ENCODE peak calls at places on chromosome 7, in nine cellular contexts. B, G, E, U, N, Q, H, J and O are unnamed samples.

GRCh38 chr7:129825005-129825553 is 127.7 kb downstream of the UBE2H start:
- DNase-seq in E (no peak), B (peak), U (peak), N (peak), G (peak), Q (peak), J (no peak), H (peak), O (no peak)

GRCh38 chr7:81929386-81929785 is 159.5 kb upstream of the HGF start:
- DNase-seq in Q (no peak), J (no peak), H (no peak), E (peak), N (no peak), G (peak), U (no peak), B (no peak), O (no peak)

GRCh38 chr7:76343931-76344321 is 14.9 kb downstream of the YWHAG start:
- DNase-seq in B (no peak), N (no peak), U (no peak), J (no peak), G (no peak), E (no peak), Q (no peak), H (no peak), O (no peak)

GRCh38 chr7:114530074-114530611 is 115.5 kb downstream of the FOXP2 start:
- DNase-seq in N (no peak), J (no peak), E (no peak), G (no peak), Q (peak), B (peak), H (no peak), U (no peak), O (no peak)

GRCh38 chr7:77674878-77675277 is 21.4 kb upstream of the RSBN1L start:
- DNase-seq in G (peak), B (no peak), Q (no peak), E (peak), U (peak), N (no peak), H (no peak), J (no peak), O (no peak)

GRCh38 chr7:36400606-36401005 is 10.9 kb downstream of the ANLN start:
- DNase-seq in H (no peak), B (no peak), G (no peak), J (no peak), U (no peak), E (no peak), N (no peak), Q (no peak), O (no peak)

GRCh38 chr7:158362912-158363905 is 224.4 kb downstream of the PTPRN2 start:
- DNase-seq in J (no peak), U (no peak), G (no peak), Q (no peak), B (no peak), E (no peak), N (no peak), H (peak), O (no peak)

GRCh38 chr7:151552352-151553028 is 32.8 kb upstream of the RHEB start:
- DNase-seq in J (no peak), E (no peak), U (peak), Q (no peak), B (no peak), H (no peak), G (no peak), N (peak), O (no peak)

GRCh38 chr7:2872296-2872874 is 28.3 kb upstream of the GNA12 start:
- DNase-seq in E (no peak), B (no peak), G (no peak), N (no peak), Q (no peak), H (no peak), U (no peak), J (no peak), O (no peak)

GRCh38 chr7:128932862-128933821 is 4.6 kb upstream of the IRF5 start:
- DNase-seq in B (no peak), U (peak), H (peak), G (no peak), N (peak), J (no peak), E (peak), Q (no peak), O (no peak)

GRCh38 chr7:75987026-75987804 is 7.2 kb downstream of the TMEM120A start:
- DNase-seq in E (no peak), Q (no peak), J (no peak), B (no peak), G (no peak), N (no peak), H (no peak), U (no peak), O (no peak)

GRCh38 chr7:115227473-115228235 is 305.8 kb downstream of the MDFIC start:
- DNase-seq in J (no peak), G (no peak), B (no peak), E (no peak), U (no peak), N (no peak), H (no peak), Q (no peak), O (no peak)

GRCh38 chr7:113204415-113204814 is 86.1 kb upstream of the SMIM30 start:
- DNase-seq in U (no peak), H (no peak), B (no peak), J (no peak), N (no peak), Q (no peak), G (no peak), E (no peak), O (no peak)

GRCh38 chr7:34260282-34260681 is 354.9 kb downstream of the BMPER start:
- DNase-seq in H (no peak), E (peak), Q (peak), B (no peak), N (no peak), J (no peak), G (peak), U (no peak), O (no peak)

GRCh38 chr7:140607441-140607989 is 33.1 kb downstream of the DENND2A start:
- DNase-seq in G (peak), J (no peak), N (no peak), H (peak), U (peak), Q (no peak), B (no peak), E (peak), O (no peak)

GRCh38 chr7:44259547-44260457 is 59.0 kb downstream of the YKT6 start:
- DNase-seq in H (peak), N (no peak), E (peak), J (no peak), G (peak), U (peak), B (no peak), Q (no peak), O (no peak)

GRCh38 chr7:131692131-131692960 is 135.9 kb upstream of the PODXL start:
- DNase-seq in E (peak), J (no peak), H (peak), Q (peak), N (peak), G (peak), U (peak), B (peak), O (no peak)

GRCh38 chr7:150953061-150953997 is 24.8 kb downstream of the KCNH2 start:
- DNase-seq in H (no peak), E (no peak), N (no peak), Q (no peak), J (no peak), G (no peak), U (no peak), B (no peak), O (no peak)

GRCh38 chr7:78226059-78226658 is 427.6 kb downstream of the PHTF2 start:
- DNase-seq in Q (peak), N (no peak), H (peak), B (peak), J (no peak), G (peak), U (peak), E (peak), O (no peak)

GRCh38 chr7:71349583-71350481 is 217.9 kb downstream of the GALNT17 start:
- DNase-seq in H (no peak), G (no peak), B (no peak), Q (no peak), J (no peak), E (no peak), N (no peak), U (no peak), O (no peak)

GRCh38 chr7:36736090-36736826 is 12.0 kb upstream of the AOAH start:
- DNase-seq in G (no peak), J (no peak), H (no peak), N (no peak), Q (no peak), B (no peak), U (no peak), E (no peak), O (no peak)

GRCh38 chr7:130887182-130888016 is 153.4 kb upstream of the KLF14 start:
- DNase-seq in Q (no peak), J (no peak), U (no peak), N (peak), H (no peak), E (peak), B (no peak), G (peak), O (no peak)

GRCh38 chr7:157432957-157433576 is 96.3 kb downstream of the DNAJB6 start:
- DNase-seq in B (no peak), E (peak), N (peak), G (peak), U (peak), J (peak), H (peak), Q (peak), O (peak)

GRCh38 chr7:21579341-21580072 is 36.7 kb downstream of the DNAH11 start:
- DNase-seq in E (peak), N (no peak), J (no peak), Q (no peak), H (no peak), U (no peak), B (no peak), G (no peak), O (no peak)

GRCh38 chr7:140022582-140023211 is 40.1 kb downstream of the PARP12 start:
- DNase-seq in E (no peak), Q (no peak), N (no peak), U (no peak), H (no peak), B (no peak), J (no peak), G (no peak), O (no peak)

GRCh38 chr7:11592699-11593098 is 239.3 kb downstream of the THSD7A start:
- DNase-seq in E (no peak), G (no peak), B (no peak), H (no peak), U (no peak), N (no peak), Q (no peak), J (no peak), O (no peak)

GRCh38 chr7:76300210-76300731 is 2.2 kb upstream of the HSPB1 start:
- DNase-seq in H (no peak), U (peak), N (no peak), E (peak), B (no peak), J (no peak), G (peak), Q (no peak), O (no peak)

GRCh38 chr7:105304040-105304895 is 84.5 kb downstream of the SRPK2 start:
- DNase-seq in E (peak), Q (peak), H (peak), U (no peak), B (no peak), G (peak), J (no peak), N (no peak), O (no peak)

GRCh38 chr7:32179567-32179966 is 109.4 kb upstream of the PDE1C start:
- DNase-seq in H (no peak), Q (no peak), E (peak), J (no peak), U (no peak), N (no peak), G (no peak), B (no peak), O (no peak)

GRCh38 chr7:12127490-12127889 is 83.6 kb upstream of the TMEM106B start:
- DNase-seq in J (no peak), H (no peak), G (no peak), U (no peak), E (no peak), N (no peak), B (no peak), Q (peak), O (no peak)

GRCh38 chr7:261341-262250 is 28.4 kb upstream of the FOXL3 start:
- DNase-seq in E (no peak), U (no peak), G (no peak), J (no peak), B (no peak), Q (no peak), H (no peak), N (no peak), O (no peak)

GRCh38 chr7:64874114-64874513 is 29.0 kb upstream of the ZNF273 start:
- DNase-seq in G (peak), B (no peak), Q (no peak), N (no peak), E (peak), J (no peak), U (no peak), H (peak), O (no peak)

GRCh38 chr7:138595454-138595853 is 105.7 kb downstream of the SVOPL start:
- DNase-seq in Q (no peak), H (no peak), B (no peak), N (no peak), U (no peak), G (no peak), E (no peak), J (no peak), O (no peak)